ENCODE peak calls at places on chromosome 15, in ten cellular contexts. One of them, this sample, is unnamed.

GRCh38 chr15:90479656-90480055 is 50.1 kb upstream of the CRTC3 start:
- DNase-seq in H9: no peak
- DNase-seq in posterior cingulate gyrus: no peak
- DNase-seq in gastrocnemius medialis: no peak
- DNase-seq in neuronal stem cell: no peak
- DNase-seq in ELF-1: peak
- DNase-seq in fibroblast of lung: peak
- DNase-seq in fibroblast of villous mesenchyme: peak
- DNase-seq in tibial artery: no peak
- DNase-seq in body of pancreas: peak
- DNase-seq in this sample: no peak

GRCh38 chr15:84752700-84753099 is 4.3 kb downstream of the ZNF592 start:
- DNase-seq in H9: no peak
- DNase-seq in posterior cingulate gyrus: no peak
- DNase-seq in gastrocnemius medialis: peak
- DNase-seq in neuronal stem cell: no peak
- DNase-seq in ELF-1: no peak
- DNase-seq in fibroblast of lung: peak
- DNase-seq in fibroblast of villous mesenchyme: peak
- DNase-seq in tibial artery: no peak
- DNase-seq in body of pancreas: no peak
- DNase-seq in this sample: no peak

GRCh38 chr15:60218256-60218655 is 179.5 kb downstream of the ANXA2 start:
- DNase-seq in H9: no peak
- DNase-seq in posterior cingulate gyrus: no peak
- DNase-seq in gastrocnemius medialis: no peak
- DNase-seq in neuronal stem cell: no peak
- DNase-seq in ELF-1: no peak
- DNase-seq in fibroblast of lung: no peak
- DNase-seq in fibroblast of villous mesenchyme: no peak
- DNase-seq in tibial artery: no peak
- DNase-seq in body of pancreas: no peak
- DNase-seq in this sample: no peak

GRCh38 chr15:80003171-80003570 is 32.2 kb upstream of the BCL2A1 start:
- DNase-seq in H9: peak
- DNase-seq in posterior cingulate gyrus: no peak
- DNase-seq in gastrocnemius medialis: no peak
- DNase-seq in neuronal stem cell: no peak
- DNase-seq in ELF-1: peak
- DNase-seq in fibroblast of lung: no peak
- DNase-seq in fibroblast of villous mesenchyme: no peak
- DNase-seq in tibial artery: no peak
- DNase-seq in body of pancreas: no peak
- DNase-seq in this sample: peak

GRCh38 chr15:50298340-50298739 is 32.8 kb upstream of the HDC start:
- DNase-seq in H9: no peak
- DNase-seq in posterior cingulate gyrus: no peak
- DNase-seq in gastrocnemius medialis: no peak
- DNase-seq in neuronal stem cell: no peak
- DNase-seq in ELF-1: no peak
- DNase-seq in fibroblast of lung: peak
- DNase-seq in fibroblast of villous mesenchyme: no peak
- DNase-seq in tibial artery: no peak
- DNase-seq in body of pancreas: no peak
- DNase-seq in this sample: no peak

GRCh38 chr15:98003528-98003927 is 43.0 kb downstream of the ARRDC4 start:
- DNase-seq in H9: no peak
- DNase-seq in posterior cingulate gyrus: no peak
- DNase-seq in gastrocnemius medialis: no peak
- DNase-seq in neuronal stem cell: no peak
- DNase-seq in ELF-1: no peak
- DNase-seq in fibroblast of lung: no peak
- DNase-seq in fibroblast of villous mesenchyme: no peak
- DNase-seq in tibial artery: no peak
- DNase-seq in body of pancreas: no peak
- DNase-seq in this sample: no peak

GRCh38 chr15:73955851-73956250 is 29.6 kb downstream of the LOXL1 start:
- DNase-seq in H9: no peak
- DNase-seq in posterior cingulate gyrus: no peak
- DNase-seq in gastrocnemius medialis: no peak
- DNase-seq in neuronal stem cell: no peak
- DNase-seq in ELF-1: no peak
- DNase-seq in fibroblast of lung: no peak
- DNase-seq in fibroblast of villous mesenchyme: no peak
- DNase-seq in tibial artery: peak
- DNase-seq in body of pancreas: no peak
- DNase-seq in this sample: no peak

GRCh38 chr15:65089206-65089824 is 12.8 kb downstream of the KBTBD13 start:
- DNase-seq in H9: no peak
- DNase-seq in posterior cingulate gyrus: no peak
- DNase-seq in gastrocnemius medialis: peak
- DNase-seq in neuronal stem cell: no peak
- DNase-seq in ELF-1: no peak
- DNase-seq in fibroblast of lung: no peak
- DNase-seq in fibroblast of villous mesenchyme: peak
- DNase-seq in tibial artery: peak
- DNase-seq in body of pancreas: no peak
- DNase-seq in this sample: peak

GRCh38 chr15:62603757-62604156 is 438.7 kb upstream of the C2CD4B start:
- DNase-seq in H9: no peak
- DNase-seq in posterior cingulate gyrus: no peak
- DNase-seq in gastrocnemius medialis: no peak
- DNase-seq in neuronal stem cell: no peak
- DNase-seq in ELF-1: no peak
- DNase-seq in fibroblast of lung: peak
- DNase-seq in fibroblast of villous mesenchyme: peak
- DNase-seq in tibial artery: no peak
- DNase-seq in body of pancreas: no peak
- DNase-seq in this sample: no peak

GRCh38 chr15:64521726-64522164 is 61.4 kb downstream of the ZNF609 start:
- DNase-seq in H9: peak
- DNase-seq in posterior cingulate gyrus: peak
- DNase-seq in gastrocnemius medialis: no peak
- DNase-seq in neuronal stem cell: peak
- DNase-seq in ELF-1: peak
- DNase-seq in fibroblast of lung: peak
- DNase-seq in fibroblast of villous mesenchyme: peak
- DNase-seq in tibial artery: no peak
- DNase-seq in body of pancreas: peak
- DNase-seq in this sample: peak

GRCh38 chr15:42151736-42152135 is 4.7 kb downstream of the PLA2G4F start:
- DNase-seq in H9: no peak
- DNase-seq in posterior cingulate gyrus: no peak
- DNase-seq in gastrocnemius medialis: no peak
- DNase-seq in neuronal stem cell: no peak
- DNase-seq in ELF-1: no peak
- DNase-seq in fibroblast of lung: peak
- DNase-seq in fibroblast of villous mesenchyme: no peak
- DNase-seq in tibial artery: peak
- DNase-seq in body of pancreas: no peak
- DNase-seq in this sample: no peak

GRCh38 chr15:41888662-41889253 is 5.1 kb downstream of the SPTBN5 start:
- DNase-seq in H9: no peak
- DNase-seq in posterior cingulate gyrus: no peak
- DNase-seq in gastrocnemius medialis: no peak
- DNase-seq in neuronal stem cell: no peak
- DNase-seq in ELF-1: no peak
- DNase-seq in fibroblast of lung: no peak
- DNase-seq in fibroblast of villous mesenchyme: no peak
- DNase-seq in tibial artery: no peak
- DNase-seq in body of pancreas: no peak
- DNase-seq in this sample: no peak

GRCh38 chr15:52021128-52021671 is 2.2 kb downstream of the MAPK6 start:
- DNase-seq in H9: no peak
- DNase-seq in posterior cingulate gyrus: no peak
- DNase-seq in gastrocnemius medialis: peak
- DNase-seq in neuronal stem cell: no peak
- DNase-seq in ELF-1: peak
- DNase-seq in fibroblast of lung: peak
- DNase-seq in fibroblast of villous mesenchyme: peak
- DNase-seq in tibial artery: no peak
- DNase-seq in body of pancreas: peak
- DNase-seq in this sample: peak

GRCh38 chr15:97978408-97979130 is 18.1 kb downstream of the ARRDC4 start:
- DNase-seq in H9: no peak
- DNase-seq in posterior cingulate gyrus: no peak
- DNase-seq in gastrocnemius medialis: no peak
- DNase-seq in neuronal stem cell: no peak
- DNase-seq in ELF-1: no peak
- DNase-seq in fibroblast of lung: peak
- DNase-seq in fibroblast of villous mesenchyme: peak
- DNase-seq in tibial artery: no peak
- DNase-seq in body of pancreas: peak
- DNase-seq in this sample: no peak

GRCh38 chr15:95839367-95839782 is 491.1 kb upstream of the NR2F2 start:
- DNase-seq in H9: no peak
- DNase-seq in posterior cingulate gyrus: no peak
- DNase-seq in gastrocnemius medialis: no peak
- DNase-seq in neuronal stem cell: no peak
- DNase-seq in ELF-1: no peak
- DNase-seq in fibroblast of lung: no peak
- DNase-seq in fibroblast of villous mesenchyme: peak
- DNase-seq in tibial artery: no peak
- DNase-seq in body of pancreas: no peak
- DNase-seq in this sample: no peak

GRCh38 chr15:63843901-63844317 is 10.2 kb upstream of the HERC1 start:
- DNase-seq in H9: peak
- DNase-seq in posterior cingulate gyrus: no peak
- DNase-seq in gastrocnemius medialis: no peak
- DNase-seq in neuronal stem cell: no peak
- DNase-seq in ELF-1: peak
- DNase-seq in fibroblast of lung: peak
- DNase-seq in fibroblast of villous mesenchyme: peak
- DNase-seq in tibial artery: no peak
- DNase-seq in body of pancreas: no peak
- DNase-seq in this sample: no peak

GRCh38 chr15:60391722-60392340 is 6.0 kb downstream of the ANXA2 start:
- DNase-seq in H9: no peak
- DNase-seq in posterior cingulate gyrus: no peak
- DNase-seq in gastrocnemius medialis: no peak
- DNase-seq in neuronal stem cell: no peak
- DNase-seq in ELF-1: no peak
- DNase-seq in fibroblast of lung: no peak
- DNase-seq in fibroblast of villous mesenchyme: no peak
- DNase-seq in tibial artery: no peak
- DNase-seq in body of pancreas: no peak
- DNase-seq in this sample: no peak

GRCh38 chr15:78301813-78302212 is 2.4 kb upstream of the SKIC8 start:
- DNase-seq in H9: no peak
- DNase-seq in posterior cingulate gyrus: no peak
- DNase-seq in gastrocnemius medialis: no peak
- DNase-seq in neuronal stem cell: no peak
- DNase-seq in ELF-1: no peak
- DNase-seq in fibroblast of lung: peak
- DNase-seq in fibroblast of villous mesenchyme: peak
- DNase-seq in tibial artery: no peak
- DNase-seq in body of pancreas: no peak
- DNase-seq in this sample: no peak

GRCh38 chr15:47384316-47384715 is 333.0 kb upstream of the SEMA6D start:
- DNase-seq in H9: peak
- DNase-seq in posterior cingulate gyrus: no peak
- DNase-seq in gastrocnemius medialis: peak
- DNase-seq in neuronal stem cell: peak
- DNase-seq in ELF-1: peak
- DNase-seq in fibroblast of lung: peak
- DNase-seq in fibroblast of villous mesenchyme: peak
- DNase-seq in tibial artery: no peak
- DNase-seq in body of pancreas: peak
- DNase-seq in this sample: no peak

GRCh38 chr15:75640483-75641175 is 605 bp upstream of the IMP3 start:
- DNase-seq in H9: no peak
- DNase-seq in posterior cingulate gyrus: peak
- DNase-seq in gastrocnemius medialis: no peak
- DNase-seq in neuronal stem cell: no peak
- DNase-seq in ELF-1: no peak
- DNase-seq in fibroblast of lung: peak
- DNase-seq in fibroblast of villous mesenchyme: peak
- DNase-seq in tibial artery: no peak
- DNase-seq in body of pancreas: no peak
- DNase-seq in this sample: peak

GRCh38 chr15:22253676-22254408 is 173.5 kb downstream of the OR4M2 start:
- DNase-seq in H9: no peak
- DNase-seq in posterior cingulate gyrus: no peak
- DNase-seq in gastrocnemius medialis: no peak
- DNase-seq in neuronal stem cell: no peak
- DNase-seq in ELF-1: no peak
- DNase-seq in fibroblast of lung: no peak
- DNase-seq in fibroblast of villous mesenchyme: no peak
- DNase-seq in tibial artery: no peak
- DNase-seq in body of pancreas: no peak
- DNase-seq in this sample: no peak

GRCh38 chr15:101410612-101411011 is 78.9 kb downstream of the PCSK6 start:
- DNase-seq in H9: no peak
- DNase-seq in posterior cingulate gyrus: no peak
- DNase-seq in gastrocnemius medialis: no peak
- DNase-seq in neuronal stem cell: no peak
- DNase-seq in ELF-1: no peak
- DNase-seq in fibroblast of lung: no peak
- DNase-seq in fibroblast of villous mesenchyme: no peak
- DNase-seq in tibial artery: no peak
- DNase-seq in body of pancreas: no peak
- DNase-seq in this sample: no peak

GRCh38 chr15:78737187-78737820 is 74.0 kb downstream of the ADAMTS7 start:
- DNase-seq in H9: no peak
- DNase-seq in posterior cingulate gyrus: no peak
- DNase-seq in gastrocnemius medialis: no peak
- DNase-seq in neuronal stem cell: no peak
- DNase-seq in ELF-1: no peak
- DNase-seq in fibroblast of lung: no peak
- DNase-seq in fibroblast of villous mesenchyme: no peak
- DNase-seq in tibial artery: no peak
- DNase-seq in body of pancreas: no peak
- DNase-seq in this sample: no peak

GRCh38 chr15:68821898-68822380 is 1.2 kb upstream of the ANP32A start:
- DNase-seq in H9: no peak
- DNase-seq in posterior cingulate gyrus: no peak
- DNase-seq in gastrocnemius medialis: no peak
- DNase-seq in neuronal stem cell: no peak
- DNase-seq in ELF-1: peak
- DNase-seq in fibroblast of lung: no peak
- DNase-seq in fibroblast of villous mesenchyme: peak
- DNase-seq in tibial artery: no peak
- DNase-seq in body of pancreas: peak
- DNase-seq in this sample: no peak

GRCh38 chr15:32991544-32992192 is 202.8 kb downstream of the FMN1 start:
- DNase-seq in H9: no peak
- DNase-seq in posterior cingulate gyrus: no peak
- DNase-seq in gastrocnemius medialis: no peak
- DNase-seq in neuronal stem cell: no peak
- DNase-seq in ELF-1: no peak
- DNase-seq in fibroblast of lung: no peak
- DNase-seq in fibroblast of villous mesenchyme: peak
- DNase-seq in tibial artery: no peak
- DNase-seq in body of pancreas: no peak
- DNase-seq in this sample: no peak

GRCh38 chr15:89998923-89999675 is 2.0 kb upstream of the ZNF710 start:
- DNase-seq in H9: no peak
- DNase-seq in posterior cingulate gyrus: no peak
- DNase-seq in gastrocnemius medialis: no peak
- DNase-seq in neuronal stem cell: no peak
- DNase-seq in ELF-1: no peak
- DNase-seq in fibroblast of lung: no peak
- DNase-seq in fibroblast of villous mesenchyme: no peak
- DNase-seq in tibial artery: no peak
- DNase-seq in body of pancreas: peak
- DNase-seq in this sample: peak

GRCh38 chr15:53305101-53305500 is 454.4 kb downstream of the WDR72 start:
- DNase-seq in H9: no peak
- DNase-seq in posterior cingulate gyrus: no peak
- DNase-seq in gastrocnemius medialis: no peak
- DNase-seq in neuronal stem cell: no peak
- DNase-seq in ELF-1: no peak
- DNase-seq in fibroblast of lung: no peak
- DNase-seq in fibroblast of villous mesenchyme: no peak
- DNase-seq in tibial artery: no peak
- DNase-seq in body of pancreas: no peak
- DNase-seq in this sample: no peak

GRCh38 chr15:70778258-70779076 is 15.1 kb upstream of the UACA start:
- DNase-seq in H9: no peak
- DNase-seq in posterior cingulate gyrus: no peak
- DNase-seq in gastrocnemius medialis: no peak
- DNase-seq in neuronal stem cell: no peak
- DNase-seq in ELF-1: no peak
- DNase-seq in fibroblast of lung: peak
- DNase-seq in fibroblast of villous mesenchyme: peak
- DNase-seq in tibial artery: no peak
- DNase-seq in body of pancreas: no peak
- DNase-seq in this sample: no peak

This sample was measured in HAP-1.